ENCODE peak calls at places on chromosomes 1 and 21, in ten cellular contexts. T is C1 segment of cervical spinal cord; F is ELF-1; Z is hepatic stellate cell; B is OCI-M1; A is hippocampal formation; G is epithelial cell of esophagus; V is CD4-positive, CD25-positive, alpha-beta regulatory T cell; N is Ammon's horn; H is heart left ventricle. M is an unnamed sample.

GRCh38 chr1:221303623-221304022 is 424.4 kb downstream of the HLX start:
- DNase-seq in B (no peak), T (no peak), F (no peak), N (no peak), A (no peak), V (no peak), G (no peak), Z (no peak), H (no peak), M (no peak)

GRCh38 chr1:7941437-7941793 is 776 bp upstream of the TNFRSF9 start:
- DNase-seq in Z (no peak), H (no peak), G (no peak), V (no peak), T (no peak), F (no peak), B (no peak), A (no peak), N (no peak), M (no peak)

GRCh38 chr1:32052887-32053286 is 19.9 kb upstream of the TMEM39B start:
- DNase-seq in N (no peak), H (no peak), G (peak), T (no peak), V (no peak), A (no peak), F (no peak), B (no peak), Z (no peak), M (no peak)

GRCh38 chr1:161158316-161159016 is 834 bp upstream of the USP21 start:
- DNase-seq in B (peak), V (no peak), F (no peak), Z (no peak), A (no peak), N (no peak), T (no peak), H (no peak), G (peak), M (no peak)

GRCh38 chr1:112737573-112737972 is 22.4 kb upstream of the PPM1J start:
- DNase-seq in F (no peak), H (no peak), V (no peak), G (no peak), T (no peak), N (no peak), B (peak), Z (no peak), A (no peak), M (no peak)

GRCh38 chr21:27776925-27777553 is 810.2 kb upstream of the ADAMTS5 start:
- DNase-seq in T (no peak), Z (no peak), A (no peak), H (peak), F (no peak), B (no peak), G (no peak), V (no peak), N (no peak), M (no peak)

GRCh38 chr1:205832326-205832751 is 17.6 kb downstream of the PM20D1 start:
- DNase-seq in V (no peak), B (no peak), T (no peak), H (no peak), N (peak), F (peak), Z (no peak), G (no peak), A (no peak), M (no peak)

GRCh38 chr1:156746716-156747631 is 4.5 kb downstream of the HDGF start:
- DNase-seq in N (peak), H (peak), T (peak), Z (peak), F (peak), B (peak), G (peak), A (peak), V (no peak), M (peak)

GRCh38 chr1:45306319-45306718 is 20.4 kb upstream of the HPDL start:
- DNase-seq in N (no peak), F (no peak), T (no peak), B (no peak), Z (no peak), G (peak), H (no peak), V (no peak), A (no peak), M (no peak)

GRCh38 chr1:188497020-188497419 is 1668.3 kb downstream of the PLA2G4A start:
- DNase-seq in A (no peak), H (no peak), G (no peak), N (no peak), B (no peak), T (no peak), V (no peak), Z (no peak), F (no peak), M (no peak)